ENCODE peak calls at places on chromosome 21, in five cellular contexts. One of them, this sample, is unnamed.
A peak's percentile ranks its signal among the peaks of the same experiment; 100 is the strongest.

GRCh38 chr21:29233611-29234540 is 64.8 kb upstream of the BACH1 start:
- DNase-seq in cardiac fibroblast: no peak
- DNase-seq in Right ventricle myocardium superior: no peak
- DNase-seq in GM04504: no peak
- DNase-seq in stimulated activated CD4-positive, alpha-beta T cell treated with anti-CD3 and anti-CD28 coated beads, Interleukin-2, amount 100 ng/mL, for 48 hours: no peak
- DNase-seq in this sample: no peak

GRCh38 chr21:28699591-28700259 is 293.0 kb downstream of the LTN1 start:
- DNase-seq in cardiac fibroblast: no peak
- DNase-seq in Right ventricle myocardium superior: no peak
- DNase-seq in GM04504: no peak
- DNase-seq in stimulated activated CD4-positive, alpha-beta T cell treated with anti-CD3 and anti-CD28 coated beads, Interleukin-2, amount 100 ng/mL, for 48 hours: no peak
- DNase-seq in this sample: no peak

GRCh38 chr21:15250384-15250783 is 185.6 kb upstream of the NRIP1 start:
- DNase-seq in cardiac fibroblast: no peak
- DNase-seq in Right ventricle myocardium superior: no peak
- DNase-seq in GM04504: no peak
- DNase-seq in stimulated activated CD4-positive, alpha-beta T cell treated with anti-CD3 and anti-CD28 coated beads, Interleukin-2, amount 100 ng/mL, for 48 hours: no peak
- DNase-seq in this sample: no peak

GRCh38 chr21:26473471-26473870 is 99.6 kb downstream of the CYYR1 start:
- DNase-seq in cardiac fibroblast: no peak
- DNase-seq in Right ventricle myocardium superior: no peak
- DNase-seq in GM04504: no peak
- DNase-seq in stimulated activated CD4-positive, alpha-beta T cell treated with anti-CD3 and anti-CD28 coated beads, Interleukin-2, amount 100 ng/mL, for 48 hours: no peak
- DNase-seq in this sample: no peak

GRCh38 chr21:42652527-42653491 is 612 bp upstream of the PDE9A start:
- DNase-seq in cardiac fibroblast: peak; percentile 61
- DNase-seq in Right ventricle myocardium superior: peak; percentile 79
- DNase-seq in GM04504: no peak
- DNase-seq in stimulated activated CD4-positive, alpha-beta T cell treated with anti-CD3 and anti-CD28 coated beads, Interleukin-2, amount 100 ng/mL, for 48 hours: no peak
- DNase-seq in this sample: peak; percentile 74

GRCh38 chr21:28937737-28938136 is 54.9 kb downstream of the LTN1 start:
- DNase-seq in cardiac fibroblast: no peak
- DNase-seq in Right ventricle myocardium superior: no peak
- DNase-seq in GM04504: no peak
- DNase-seq in stimulated activated CD4-positive, alpha-beta T cell treated with anti-CD3 and anti-CD28 coated beads, Interleukin-2, amount 100 ng/mL, for 48 hours: no peak
- DNase-seq in this sample: no peak

GRCh38 chr21:36097427-36098230 is 27.8 kb downstream of the CBR1 start:
- DNase-seq in cardiac fibroblast: no peak
- DNase-seq in Right ventricle myocardium superior: no peak
- DNase-seq in GM04504: no peak
- DNase-seq in stimulated activated CD4-positive, alpha-beta T cell treated with anti-CD3 and anti-CD28 coated beads, Interleukin-2, amount 100 ng/mL, for 48 hours: no peak
- DNase-seq in this sample: no peak

GRCh38 chr21:28089599-28090421 is 902.9 kb downstream of the LTN1 start:
- DNase-seq in cardiac fibroblast: peak; percentile 54
- DNase-seq in Right ventricle myocardium superior: peak; percentile 78
- DNase-seq in GM04504: no peak
- DNase-seq in stimulated activated CD4-positive, alpha-beta T cell treated with anti-CD3 and anti-CD28 coated beads, Interleukin-2, amount 100 ng/mL, for 48 hours: no peak
- DNase-seq in this sample: no peak

GRCh38 chr21:34083357-34083756 is 10.0 kb downstream of the MRPS6 start:
- DNase-seq in cardiac fibroblast: no peak
- DNase-seq in Right ventricle myocardium superior: no peak
- DNase-seq in GM04504: no peak
- DNase-seq in stimulated activated CD4-positive, alpha-beta T cell treated with anti-CD3 and anti-CD28 coated beads, Interleukin-2, amount 100 ng/mL, for 48 hours: no peak
- DNase-seq in this sample: no peak

GRCh38 chr21:18164933-18165332 is 79.7 kb upstream of the CHODL start:
- DNase-seq in cardiac fibroblast: no peak
- DNase-seq in Right ventricle myocardium superior: no peak
- DNase-seq in GM04504: no peak
- DNase-seq in stimulated activated CD4-positive, alpha-beta T cell treated with anti-CD3 and anti-CD28 coated beads, Interleukin-2, amount 100 ng/mL, for 48 hours: no peak
- DNase-seq in this sample: no peak

This sample was measured in progenitor cell of endocrine pancreas.